ENCODE peak calls at places on chromosomes 1 and 21, in four cellular contexts. M is activated T-helper 1 cell treated with Interleukin-2 at 50 U/mL for 16 hours; C is effector memory CD4-positive, alpha-beta T cell; O is SHP77. E is an unnamed sample.

GRCh38 chr21:17402885-17403477 is 109.9 kb upstream of the CXADR start:
- DNase-seq in M (no peak), C (no peak), O (no peak), E (no peak)

GRCh38 chr1:116472431-116472961 is 98.3 kb downstream of the CD58 start:
- DNase-seq in M (no peak), C (no peak), O (no peak), E (no peak)

GRCh38 chr1:109299984-109300343 is 6.8 kb downstream of the MYBPHL start:
- DNase-seq in M (no peak), C (no peak), O (no peak), E (no peak)

GRCh38 chr1:1879942-1880341 is 10.9 kb downstream of the GNB1 start:
- DNase-seq in M (no peak), C (no peak), O (no peak), E (no peak)

GRCh38 chr1:87983841-87984240 is 655.2 kb downstream of the LMO4 start:
- DNase-seq in M (no peak), C (no peak), O (no peak), E (no peak)

GRCh38 chr1:60102691-60103090 is 29.1 kb upstream of the C1orf87 start:
- DNase-seq in M (no peak), C (no peak), O (no peak), E (no peak)

GRCh38 chr1:179971563-179972496 is 17.2 kb downstream of the CEP350 start:
- DNase-seq in M (no peak), C (no peak), O (no peak), E (no peak)

GRCh38 chr1:201946224-201946908 is at the start of gene LMOD1:
- DNase-seq in M (no peak), C (no peak), O (peak; percentile 40), E (no peak)

GRCh38 chr1:18554597-18554996 is 73.9 kb downstream of the KLHDC7A start:
- DNase-seq in M (no peak), C (no peak), O (no peak), E (no peak)

GRCh38 chr21:46005081-46005480 is 23.5 kb downstream of the COL6A1 start:
- DNase-seq in M (no peak), C (no peak), O (no peak), E (no peak)

GRCh38 chr1:25019351-25020172 is 89.5 kb upstream of the RUNX3 start:
- DNase-seq in M (no peak), C (no peak), O (no peak), E (no peak)

GRCh38 chr1:171898956-171899355 is 57.7 kb downstream of the DNM3 start:
- DNase-seq in M (no peak), C (no peak), O (peak; percentile 94), E (no peak)

GRCh38 chr1:97824200-97824599 is 96.6 kb downstream of the DPYD start:
- DNase-seq in M (no peak), C (no peak), O (no peak), E (no peak)

GRCh38 chr1:183030053-183030452 is 6.8 kb downstream of the LAMC1 start:
- DNase-seq in M (no peak), C (no peak), O (no peak), E (no peak)

GRCh38 chr1:182766050-182766449 is 23.5 kb upstream of the NPL start:
- DNase-seq in M (no peak), C (no peak), O (no peak), E (no peak)

GRCh38 chr1:182211364-182211763 is 149.9 kb upstream of the ZNF648 start:
- DNase-seq in M (no peak), C (no peak), O (no peak), E (no peak)

GRCh38 chr1:219792337-219793021 is 135.9 kb downstream of the SLC30A10 start:
- DNase-seq in M (no peak), C (no peak), O (no peak), E (no peak)

GRCh38 chr21:46099476-46099875 is 1.6 kb downstream of the COL6A2 start:
- DNase-seq in M (no peak), C (no peak), O (no peak), E (no peak)

GRCh38 chr1:219812491-219813221 is 115.7 kb downstream of the SLC30A10 start:
- DNase-seq in M (no peak), C (no peak), O (peak; percentile 81), E (no peak)

GRCh38 chr1:36367067-36367466 is 18.7 kb downstream of the STK40 start:
- DNase-seq in M (peak; percentile 22), C (no peak), O (no peak), E (no peak)

GRCh38 chr1:35595684-35596083 is 22.6 kb downstream of the TFAP2E start:
- DNase-seq in M (no peak), C (no peak), O (no peak), E (no peak)